ENCODE peak calls at places on chromosomes 13 and 19, in six cellular contexts. K, R, S, T, N and G are unnamed samples.

GRCh38 chr19:51137812-51138425 is 4.2 kb upstream of the SIGLEC7 start:
- DNase-seq in T (no peak), R (no peak), N (no peak), K (no peak), S (no peak), G (peak; percentile 58)

GRCh38 chr19:56933014-56933705 is 92.6 kb upstream of the PEG3 start:
- DNase-seq in N (no peak), R (no peak), K (no peak), T (no peak), S (no peak), G (no peak)

GRCh38 chr13:30835442-30835841 is 70.6 kb upstream of the MEDAG start:
- DNase-seq in K (no peak), T (no peak), S (no peak), N (no peak), R (no peak), G (no peak)

GRCh38 chr19:3185482-3186376 is at the start of gene NCLN:
- DNase-seq in K (peak; percentile 90), R (peak; percentile 42), N (peak; percentile 98), T (peak; percentile 84), S (peak; percentile 92), G (peak; percentile 91)

GRCh38 chr19:17020380-17020779 is 6.2 kb downstream of the CPAMD8 start:
- DNase-seq in S (no peak), T (no peak), K (no peak), N (peak; percentile 34), R (no peak), G (no peak)

GRCh38 chr13:24178847-24179845 is 18.6 kb downstream of the SPATA13 start:
- DNase-seq in N (peak; percentile 63), R (no peak), K (no peak), S (no peak), T (no peak), G (no peak)

GRCh38 chr19:47790398-47790814 is 11.9 kb downstream of the SELENOW start:
- DNase-seq in T (peak; percentile 87), K (peak; percentile 65), S (no peak), N (peak; percentile 64), R (peak; percentile 94), G (peak; percentile 91)

GRCh38 chr13:112341976-112342735 is 34.0 kb upstream of the SPACA7 start:
- DNase-seq in K (no peak), N (no peak), T (no peak), S (no peak), R (no peak), G (no peak)

GRCh38 chr19:12789098-12789903 is 2.0 kb upstream of the JUNB start:
- DNase-seq in S (no peak), K (no peak), R (no peak), T (no peak), N (peak; percentile 28), G (no peak)

GRCh38 chr19:58003153-58003828 is 671 bp upstream of the ZNF606 start:
- DNase-seq in R (no peak), T (no peak), S (no peak), K (no peak), N (no peak), G (no peak)

GRCh38 chr13:88541993-88542392 is 870.8 kb downstream of the SLITRK5 start:
- DNase-seq in T (no peak), K (no peak), N (no peak), S (no peak), R (no peak), G (no peak)

GRCh38 chr13:93730780-93731179 is 504.2 kb downstream of the GPC6 start:
- DNase-seq in N (no peak), R (no peak), K (no peak), T (no peak), S (no peak), G (no peak)

GRCh38 chr13:80084086-80084676 is 256.7 kb downstream of the SPRY2 start:
- DNase-seq in T (no peak), R (no peak), S (no peak), K (no peak), N (peak; percentile 75), G (no peak)

GRCh38 chr19:6848986-6849385 is 38.4 kb upstream of the ADGRE1 start:
- DNase-seq in T (no peak), N (no peak), K (no peak), S (no peak), R (no peak), G (no peak)

GRCh38 chr13:50353651-50354415 is 338.6 kb downstream of the KCNRG start:
- DNase-seq in R (no peak), T (no peak), S (no peak), K (no peak), N (no peak), G (peak; percentile 22)

GRCh38 chr19:9039728-9040127 is 29.5 kb upstream of the MUC16 start:
- DNase-seq in K (no peak), S (no peak), R (no peak), T (no peak), N (no peak), G (no peak)

GRCh38 chr19:39078436-39079200 is 5.5 kb upstream of the ACP7 start:
- DNase-seq in N (peak; percentile 75), K (peak; percentile 30), S (no peak), T (no peak), R (peak; percentile 94), G (no peak)

GRCh38 chr19:18558202-18558555 is 509 bp downstream of the KXD1 start:
- DNase-seq in T (no peak), K (no peak), N (no peak), R (no peak), S (no peak), G (no peak)

GRCh38 chr19:49599378-49600298 is 8.7 kb downstream of the PRR12 start:
- DNase-seq in R (no peak), K (no peak), N (no peak), T (no peak), S (no peak), G (no peak)

GRCh38 chr19:35225951-35226350 is 2.6 kb downstream of the FAM187B start:
- DNase-seq in N (no peak), T (no peak), K (no peak), S (no peak), R (no peak), G (no peak)

GRCh38 chr13:47049276-47049989 is 152.6 kb upstream of the HTR2A start:
- DNase-seq in N (no peak), R (no peak), K (no peak), T (no peak), S (no peak), G (no peak)

GRCh38 chr13:67238277-67238859 is 8.2 kb upstream of the PCDH9 start:
- DNase-seq in K (peak; percentile 16), R (no peak), N (peak; percentile 48), S (no peak), T (peak; percentile 11), G (peak; percentile 37)

DNA sequence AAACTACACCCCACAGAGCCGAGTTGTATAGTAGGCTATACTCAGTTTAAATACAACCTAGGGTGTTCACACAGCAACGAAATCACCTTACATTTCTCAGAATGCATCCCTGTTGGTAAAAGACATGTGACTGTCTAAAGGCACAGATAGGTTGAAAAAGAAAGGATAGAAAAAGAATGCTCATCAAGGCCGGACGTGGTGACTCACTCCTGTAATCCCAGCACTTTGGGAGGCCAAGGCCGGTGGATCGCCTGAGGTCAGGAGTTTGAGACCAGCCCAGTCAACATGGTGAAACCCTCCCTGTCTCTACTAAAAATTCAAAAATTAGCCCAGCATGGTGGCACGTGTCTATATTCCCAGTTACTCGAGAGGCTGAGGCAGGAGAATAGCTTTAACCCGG is 3.8 kb upstream of the IL17D start:
- DNase-seq in S (no peak), K (no peak), T (no peak), N (no peak), R (no peak), G (no peak)
- TF ChIP-seq CTCF in S (no peak), K (no peak), T (no peak), N (no peak), R (no peak), G (no peak)

GRCh38 chr13:57629391-57629804 is 2.1 kb upstream of the PCDH17 start:
- DNase-seq in N (no peak), R (no peak), K (no peak), T (no peak), S (no peak), G (no peak)
- TF ChIP-seq MAX in N (no peak), R (no peak), K (no peak), T (no peak), S (no peak), G (no peak)

DNA sequence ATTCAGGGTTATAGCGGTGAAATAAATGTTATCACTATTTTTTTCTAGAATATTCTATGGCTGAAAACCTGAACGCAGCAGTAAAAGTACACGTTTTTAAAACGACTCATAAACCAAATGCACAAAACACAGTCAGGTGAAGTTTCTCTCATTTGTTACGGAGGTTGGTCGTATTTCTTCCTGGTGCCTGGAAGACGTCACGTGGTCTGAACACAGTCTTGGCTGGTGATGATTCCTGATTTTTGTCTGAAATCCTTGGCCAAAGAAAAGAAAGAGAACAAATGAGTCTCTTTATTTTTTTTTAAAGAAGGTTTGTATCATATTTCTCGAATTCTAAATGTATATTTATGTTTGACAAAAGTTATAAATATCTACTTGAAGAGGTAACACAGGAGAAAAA is 9.8 kb upstream of the PNMA8A start:
- DNase-seq in R (no peak), S (no peak), N (no peak), K (no peak), T (no peak), G (no peak)
- TF ChIP-seq MYC in R (no peak), S (no peak), N (no peak), K (no peak), T (no peak), G (no peak)

DNA sequence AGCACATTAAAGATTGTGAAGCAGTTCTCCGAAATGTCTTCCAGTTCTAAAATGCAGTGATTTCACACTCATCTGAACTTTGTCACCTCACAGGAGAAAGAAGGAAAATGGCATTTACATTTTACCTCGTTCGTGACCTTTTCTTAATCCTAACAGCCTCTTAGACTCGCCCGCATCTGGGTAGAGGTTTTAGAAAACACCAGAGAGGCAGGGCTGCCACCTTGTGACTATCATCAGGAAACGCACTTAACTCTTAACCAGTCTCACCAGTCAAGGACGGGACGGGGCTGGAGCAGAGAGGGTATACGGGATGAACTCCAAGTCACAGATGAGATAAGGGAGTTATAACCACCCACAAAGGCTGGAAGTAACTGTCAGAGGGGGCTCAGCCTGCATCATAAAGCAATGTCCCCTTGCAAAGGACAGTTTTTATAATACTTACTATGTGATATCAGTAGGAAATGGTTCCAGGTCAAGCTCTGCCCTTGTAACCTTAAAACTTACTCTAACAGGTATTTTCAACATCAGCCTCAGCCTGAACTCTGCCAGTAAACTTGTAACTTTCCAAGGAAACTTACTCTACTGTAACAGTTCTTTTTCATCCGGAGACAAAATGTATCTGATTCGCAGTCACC is 8.6 kb upstream of the CEACAM6 start:
- DNase-seq in N (peak; percentile 36), K (peak; percentile 29), S (no peak), R (peak; percentile 84), T (peak; percentile 28), G (peak; percentile 64)
- TF ChIP-seq CTCF in N (peak; percentile 22), K (peak; percentile 69), S (peak; percentile 64), R (peak; percentile 96), T (peak; percentile 61), G (peak; percentile 42)

GRCh38 chr13:114174529-114174941 is 4.5 kb upstream of the CFAP97D2 start:
- DNase-seq in S (no peak), R (no peak), T (no peak), K (no peak), N (peak; percentile 86), G (no peak)
- TF ChIP-seq MAX in S (no peak), R (no peak), T (no peak), K (no peak), N (no peak), G (no peak)